ENCODE peak calls at places on chromosome 1, in ten cellular contexts. V, H, P, Y, U, D, T, Z, C and G are unnamed samples.

GRCh38 chr1:82317671-82318070 is 516.9 kb downstream of the ADGRL2 start:
- DNase-seq in Z (no peak), C (no peak), V (no peak), D (no peak), U (no peak), T (no peak), H (no peak), P (peak; percentile 74), Y (peak; percentile 28), G (no peak)

GRCh38 chr1:234093741-234094140 is 189.3 kb downstream of the SLC35F3 start:
- DNase-seq in Z (peak; percentile 85), P (no peak), U (no peak), V (no peak), Y (no peak), D (no peak), C (no peak), H (no peak), T (no peak), G (no peak)

GRCh38 chr1:101302831-101303511 is 66.2 kb downstream of the S1PR1 start:
- DNase-seq in T (no peak), H (no peak), P (peak; percentile 54), D (no peak), V (no peak), U (no peak), Y (peak; percentile 34), Z (no peak), C (no peak), G (no peak)

GRCh38 chr1:175150596-175151319 is 41.8 kb downstream of the KIAA0040 start:
- DNase-seq in U (no peak), P (peak; percentile 19), Y (no peak), C (no peak), H (no peak), T (no peak), V (no peak), Z (no peak), D (no peak), G (no peak)

GRCh38 chr1:29698033-29698432 is 461.7 kb downstream of the PTPRU start:
- DNase-seq in T (no peak), D (no peak), H (no peak), Y (peak; percentile 70), U (no peak), C (no peak), P (peak; percentile 61), Z (peak; percentile 58), V (no peak), G (no peak)

GRCh38 chr1:219121634-219122033 is 52.0 kb upstream of the LYPLAL1 start:
- DNase-seq in Y (no peak), H (no peak), T (no peak), Z (no peak), D (no peak), U (no peak), P (peak; percentile 16), C (no peak), V (no peak), G (no peak)

GRCh38 chr1:8937701-8938100 is 8.0 kb upstream of the CA6 start:
- DNase-seq in Z (no peak), V (no peak), H (no peak), U (no peak), D (no peak), C (no peak), P (no peak), T (no peak), Y (no peak), G (no peak)

GRCh38 chr1:29532285-29532684 is 296.0 kb downstream of the PTPRU start:
- DNase-seq in T (no peak), Y (no peak), V (no peak), U (no peak), D (no peak), H (no peak), Z (no peak), C (no peak), P (no peak), G (no peak)